ENCODE peak calls at places on chromosomes 2 and 18, in nine cellular contexts. B, Q, Z, N, C, H, V, S and G are unnamed samples.

GRCh38 chr2:118650327-118650726 is 197.1 kb downstream of the EN1 start:
- DNase-seq in V (no peak), N (no peak), Z (no peak), C (no peak), B (no peak), H (no peak), Q (no peak), S (no peak), G (no peak)

GRCh38 chr2:117835990-117836760 is 21.7 kb downstream of the DDX18 start:
- DNase-seq in C (peak), H (peak), Q (no peak), N (no peak), V (no peak), S (peak), B (peak), Z (peak), G (no peak)

GRCh38 chr18:58337688-58338087 is 291.2 kb downstream of the ALPK2 start:
- DNase-seq in N (no peak), S (no peak), C (no peak), Q (no peak), Z (no peak), V (no peak), B (peak), H (no peak), G (no peak)

GRCh38 chr2:226888378-226888915 is 52.6 kb downstream of the RHBDD1 start:
- DNase-seq in B (no peak), V (no peak), S (no peak), Q (no peak), Z (no peak), N (no peak), C (no peak), H (peak), G (peak)

GRCh38 chr2:144330951-144331651 is 188.8 kb downstream of the ZEB2 start:
- DNase-seq in S (no peak), V (no peak), Q (no peak), Z (peak), N (peak), C (no peak), B (peak), H (no peak), G (peak)

GRCh38 chr2:20584637-20585321 is 66.1 kb downstream of the HS1BP3 start:
- DNase-seq in Z (no peak), S (peak), V (peak), Q (peak), B (peak), N (no peak), C (no peak), H (peak), G (peak)

GRCh38 chr18:57121542-57122112 is 25.3 kb upstream of the BOD1L2 start:
- DNase-seq in N (no peak), V (no peak), Z (no peak), Q (no peak), C (no peak), S (no peak), H (no peak), B (no peak), G (no peak)

GRCh38 chr18:6219116-6219717 is 195.5 kb downstream of the L3MBTL4 start:
- DNase-seq in B (peak), N (no peak), V (peak), Z (peak), S (no peak), H (no peak), Q (peak), C (no peak), G (no peak)

GRCh38 chr2:200252661-200253067 is 53.8 kb upstream of the SPATS2L start:
- DNase-seq in B (peak), S (no peak), H (no peak), N (no peak), C (no peak), Q (peak), Z (no peak), V (no peak), G (no peak)

GRCh38 chr2:138094031-138094430 is 129.8 kb downstream of the HNMT start:
- DNase-seq in Q (no peak), C (no peak), N (no peak), H (no peak), S (no peak), Z (no peak), V (no peak), B (no peak), G (no peak)

GRCh38 chr2:166115589-166115988 is 12.2 kb downstream of the SCN1A start:
- DNase-seq in N (no peak), Z (no peak), C (no peak), B (no peak), S (no peak), V (no peak), H (no peak), Q (no peak), G (no peak)

GRCh38 chr18:13137041-13137938 is 81.3 kb upstream of the LDLRAD4 start:
- DNase-seq in V (no peak), C (peak), B (no peak), S (peak), N (no peak), Z (no peak), H (no peak), Q (no peak), G (no peak)

GRCh38 chr2:204664708-204665121 is 119.4 kb downstream of the PARD3B start:
- DNase-seq in B (peak), V (no peak), Q (peak), N (no peak), S (no peak), Z (no peak), H (peak), C (no peak), G (peak)

GRCh38 chr2:162057426-162057825 is 16.6 kb downstream of the DPP4 start:
- DNase-seq in C (no peak), H (no peak), S (no peak), Z (no peak), N (no peak), Q (no peak), V (no peak), B (no peak), G (no peak)

GRCh38 chr18:79988925-79989361 is 580 bp upstream of the TXNL4A start:
- DNase-seq in V (no peak), Q (peak), S (peak), Z (peak), B (peak), C (no peak), N (no peak), H (no peak), G (no peak)

GRCh38 chr2:175853110-175853509 is 149.0 kb downstream of the LNPK start:
- DNase-seq in B (no peak), C (no peak), Z (no peak), V (no peak), S (no peak), Q (no peak), H (no peak), N (no peak), G (no peak)

GRCh38 chr18:60684843-60685513 is 312.4 kb upstream of the MC4R start:
- DNase-seq in N (no peak), S (no peak), H (no peak), C (no peak), B (peak), Q (no peak), Z (peak), V (no peak), G (peak)

GRCh38 chr18:13520741-13521140 is 205.6 kb downstream of the FAM210A start:
- DNase-seq in C (no peak), N (no peak), V (no peak), Z (no peak), Q (no peak), H (no peak), S (no peak), B (no peak), G (no peak)

GRCh38 chr2:205686231-205687017 is 4.1 kb downstream of the NRP2 start:
- DNase-seq in V (no peak), Q (no peak), N (no peak), H (no peak), S (no peak), C (no peak), B (peak), Z (no peak), G (no peak)

GRCh38 chr2:113283704-113284284 is 5.1 kb upstream of the PAX8 start:
- DNase-seq in V (peak), N (no peak), Q (peak), Z (no peak), C (no peak), H (peak), B (peak), S (peak), G (peak)

GRCh38 chr2:242060212-242060835 is 190.8 kb downstream of the RTP5 start:
- DNase-seq in S (no peak), H (peak), V (no peak), C (no peak), B (peak), Z (no peak), N (no peak), Q (no peak), G (peak)

GRCh38 chr2:180722551-180723239 is 257.7 kb upstream of the UBE2E3 start:
- DNase-seq in H (no peak), V (no peak), C (no peak), B (no peak), N (no peak), Q (peak), Z (no peak), S (no peak), G (no peak)

GRCh38 chr2:136932700-136933099 is 167.4 kb downstream of the THSD7B start:
- DNase-seq in C (no peak), V (peak), N (no peak), S (no peak), H (peak), Q (no peak), B (no peak), Z (peak), G (peak)

GRCh38 chr2:150663143-150663542 is 175.7 kb upstream of the RND3 start:
- DNase-seq in C (no peak), Z (no peak), B (peak), V (no peak), H (peak), Q (peak), N (no peak), S (no peak), G (peak)

GRCh38 chr2:221407765-221408164 is 164.3 kb downstream of the EPHA4 start:
- DNase-seq in Q (no peak), B (no peak), V (no peak), C (no peak), S (no peak), H (no peak), N (no peak), Z (no peak), G (no peak)